ENCODE peak calls at places on chromosomes 1 and 21, in four cellular contexts. T, H, S and F are unnamed samples.

GRCh38 chr1:225156254-225156653 is 226.8 kb downstream of the DNAH14 start:
- DNase-seq in T (no peak), H (peak), S (no peak), F (peak)

GRCh38 chr21:44267655-44268142 is 6.0 kb upstream of the DNMT3L start:
- DNase-seq in T (no peak), H (no peak), S (peak), F (no peak)

GRCh38 chr21:16992448-16992847 is 520.4 kb upstream of the CXADR start:
- DNase-seq in T (no peak), H (no peak), S (no peak), F (no peak)

GRCh38 chr1:33358114-33358770 is 37.3 kb upstream of the A3GALT2 start:
- DNase-seq in T (no peak), H (no peak), S (no peak), F (no peak)

GRCh38 chr1:25107643-25108010 is 124.7 kb downstream of the SYF2 start:
- DNase-seq in T (no peak), H (no peak), S (no peak), F (no peak)

GRCh38 chr1:241716915-241717651 is 65.0 kb downstream of the WDR64 start:
- DNase-seq in T (no peak), H (peak), S (no peak), F (no peak)

GRCh38 chr1:16980473-16981268 is at the start of gene MFAP2:
- DNase-seq in T (no peak), H (peak), S (no peak), F (no peak)

GRCh38 chr1:181090653-181091126 is 2.2 kb downstream of the IER5 start:
- DNase-seq in T (no peak), H (peak), S (no peak), F (peak)

GRCh38 chr1:33641099-33641830 is 168.8 kb downstream of the ZSCAN20 start:
- DNase-seq in T (no peak), H (no peak), S (no peak), F (no peak)

GRCh38 chr1:13513063-13513884 is 529 bp downstream of the LRRC38 start:
- DNase-seq in T (no peak), H (no peak), S (no peak), F (no peak)

GRCh38 chr1:217660353-217661062 is 29.4 kb downstream of the SPATA17 start:
- DNase-seq in T (no peak), H (no peak), S (no peak), F (no peak)

GRCh38 chr1:241582921-241583321 is 50.7 kb downstream of the KMO start:
- DNase-seq in T (no peak), H (no peak), S (no peak), F (no peak)

GRCh38 chr1:5580926-5581325 is 411.3 kb downstream of the NPHP4 start:
- DNase-seq in T (no peak), H (no peak), S (no peak), F (no peak)

GRCh38 chr1:94541175-94542087 is at the start of gene F3:
- DNase-seq in T (peak), H (peak), S (peak), F (peak)